ENCODE peak calls at places on chromosomes 13 and 19, in five cellular contexts. One of them, this sample, is unnamed.

GRCh38 chr19:6020972-6021805 is 43.2 kb upstream of the RANBP3 start:
- DNase-seq in left ventricle myocardium inferior: no peak
- DNase-seq in hepatocyte: no peak
- DNase-seq in SK-N-SH: no peak
- DNase-seq in CD8-positive, alpha-beta T cell: no peak
- DNase-seq in this sample: no peak

GRCh38 chr19:43474986-43475705 is 9.7 kb upstream of the LYPD3 start:
- DNase-seq in left ventricle myocardium inferior: peak; percentile 95
- DNase-seq in hepatocyte: peak; percentile 97
- DNase-seq in SK-N-SH: peak; percentile 99
- DNase-seq in CD8-positive, alpha-beta T cell: peak; percentile 96
- DNase-seq in this sample: peak; percentile 93

GRCh38 chr13:40786568-40786996 is 2.8 kb upstream of the SLC25A15 start:
- DNase-seq in left ventricle myocardium inferior: no peak
- DNase-seq in hepatocyte: no peak
- DNase-seq in SK-N-SH: no peak
- DNase-seq in CD8-positive, alpha-beta T cell: no peak
- DNase-seq in this sample: no peak

GRCh38 chr19:35084078-35084762 is 31.4 kb upstream of the FXYD3 start:
- DNase-seq in left ventricle myocardium inferior: no peak
- DNase-seq in hepatocyte: no peak
- DNase-seq in SK-N-SH: no peak
- DNase-seq in CD8-positive, alpha-beta T cell: no peak
- DNase-seq in this sample: no peak

GRCh38 chr19:30450101-30450500 is 77.9 kb downstream of the ZNF536 start:
- DNase-seq in left ventricle myocardium inferior: peak; percentile 36
- DNase-seq in hepatocyte: peak; percentile 49
- DNase-seq in SK-N-SH: peak; percentile 84
- DNase-seq in CD8-positive, alpha-beta T cell: no peak
- DNase-seq in this sample: no peak

GRCh38 chr13:42345367-42345766 is 73.4 kb downstream of the AKAP11 start:
- DNase-seq in left ventricle myocardium inferior: no peak
- DNase-seq in hepatocyte: no peak
- DNase-seq in SK-N-SH: no peak
- DNase-seq in CD8-positive, alpha-beta T cell: no peak
- DNase-seq in this sample: no peak

GRCh38 chr13:56752630-56753029 is 388.1 kb upstream of the PRR20A start:
- DNase-seq in left ventricle myocardium inferior: no peak
- DNase-seq in hepatocyte: no peak
- DNase-seq in SK-N-SH: no peak
- DNase-seq in CD8-positive, alpha-beta T cell: no peak
- DNase-seq in this sample: no peak

GRCh38 chr13:73757471-73758233 is 376.6 kb downstream of the KLF12 start:
- DNase-seq in left ventricle myocardium inferior: no peak
- DNase-seq in hepatocyte: no peak
- DNase-seq in SK-N-SH: no peak
- DNase-seq in CD8-positive, alpha-beta T cell: no peak
- DNase-seq in this sample: no peak

GRCh38 chr13:65892859-65893258 is 1337.3 kb downstream of the PCDH9 start:
- DNase-seq in left ventricle myocardium inferior: no peak
- DNase-seq in hepatocyte: no peak
- DNase-seq in SK-N-SH: no peak
- DNase-seq in CD8-positive, alpha-beta T cell: no peak
- DNase-seq in this sample: no peak

GRCh38 chr19:45768644-45769053 is 403 bp downstream of the SIX5 start:
- DNase-seq in left ventricle myocardium inferior: peak; percentile 63
- DNase-seq in hepatocyte: peak; percentile 66
- DNase-seq in SK-N-SH: no peak
- DNase-seq in CD8-positive, alpha-beta T cell: peak; percentile 40
- DNase-seq in this sample: no peak

GRCh38 chr19:33024398-33024797 is 40.3 kb downstream of the RHPN2 start:
- DNase-seq in left ventricle myocardium inferior: no peak
- DNase-seq in hepatocyte: no peak
- DNase-seq in SK-N-SH: no peak
- DNase-seq in CD8-positive, alpha-beta T cell: no peak
- DNase-seq in this sample: no peak

GRCh38 chr13:50589139-50589538 is 254.4 kb downstream of the DLEU7 start:
- DNase-seq in left ventricle myocardium inferior: no peak
- DNase-seq in hepatocyte: peak; percentile 11
- DNase-seq in SK-N-SH: peak; percentile 16
- DNase-seq in CD8-positive, alpha-beta T cell: no peak
- DNase-seq in this sample: no peak

GRCh38 chr13:49356224-49356623 is 87.6 kb downstream of the CAB39L start:
- DNase-seq in left ventricle myocardium inferior: no peak
- DNase-seq in hepatocyte: no peak
- DNase-seq in SK-N-SH: no peak
- DNase-seq in CD8-positive, alpha-beta T cell: no peak
- DNase-seq in this sample: no peak

GRCh38 chr19:49391581-49392399 is 3.7 kb downstream of the KASH5 start:
- DNase-seq in left ventricle myocardium inferior: peak; percentile 77
- DNase-seq in hepatocyte: peak; percentile 89
- DNase-seq in SK-N-SH: peak; percentile 88
- DNase-seq in CD8-positive, alpha-beta T cell: peak; percentile 82
- DNase-seq in this sample: peak; percentile 82

GRCh38 chr19:20078696-20079095 is 896 bp downstream of the ZNF90 start:
- DNase-seq in left ventricle myocardium inferior: peak; percentile 18
- DNase-seq in hepatocyte: peak; percentile 53
- DNase-seq in SK-N-SH: peak; percentile 36
- DNase-seq in CD8-positive, alpha-beta T cell: no peak
- DNase-seq in this sample: peak; percentile 32

GRCh38 chr19:48424694-48425219 is 21.0 kb upstream of the GRWD1 start:
- DNase-seq in left ventricle myocardium inferior: no peak
- DNase-seq in hepatocyte: no peak
- DNase-seq in SK-N-SH: no peak
- DNase-seq in CD8-positive, alpha-beta T cell: no peak
- DNase-seq in this sample: no peak

GRCh38 chr13:51981355-51981754 is 29.9 kb downstream of the ATP7B start:
- DNase-seq in left ventricle myocardium inferior: no peak
- DNase-seq in hepatocyte: no peak
- DNase-seq in SK-N-SH: no peak
- DNase-seq in CD8-positive, alpha-beta T cell: no peak
- DNase-seq in this sample: no peak

GRCh38 chr19:50870417-50871089 is 2.7 kb upstream of the KLK2 start:
- DNase-seq in left ventricle myocardium inferior: no peak
- DNase-seq in hepatocyte: no peak
- DNase-seq in SK-N-SH: peak; percentile 80
- DNase-seq in CD8-positive, alpha-beta T cell: no peak
- DNase-seq in this sample: no peak

GRCh38 chr13:36728006-36728405 is 54.2 kb downstream of the SERTM1 start:
- DNase-seq in left ventricle myocardium inferior: no peak
- DNase-seq in hepatocyte: no peak
- DNase-seq in SK-N-SH: no peak
- DNase-seq in CD8-positive, alpha-beta T cell: no peak
- DNase-seq in this sample: no peak

GRCh38 chr19:6480843-6481415 is 658 bp downstream of the DENND1C start:
- DNase-seq in left ventricle myocardium inferior: no peak
- DNase-seq in hepatocyte: no peak
- DNase-seq in SK-N-SH: no peak
- DNase-seq in CD8-positive, alpha-beta T cell: peak; percentile 26
- DNase-seq in this sample: no peak

GRCh38 chr19:12965812-12966135 is 3.6 kb upstream of the DAND5 start:
- DNase-seq in left ventricle myocardium inferior: no peak
- DNase-seq in hepatocyte: no peak
- DNase-seq in SK-N-SH: no peak
- DNase-seq in CD8-positive, alpha-beta T cell: no peak
- DNase-seq in this sample: no peak
- H3K4me3 ChIP-seq in left ventricle myocardium inferior: peak overlapping the region; percentile 69
- H3K4me3 ChIP-seq in hepatocyte: no peak overlapping the region
- H3K4me3 ChIP-seq in SK-N-SH: no peak overlapping the region
- H3K4me3 ChIP-seq in CD8-positive, alpha-beta T cell: no peak overlapping the region
- H3K4me3 ChIP-seq in this sample: no peak overlapping the region

DNA sequence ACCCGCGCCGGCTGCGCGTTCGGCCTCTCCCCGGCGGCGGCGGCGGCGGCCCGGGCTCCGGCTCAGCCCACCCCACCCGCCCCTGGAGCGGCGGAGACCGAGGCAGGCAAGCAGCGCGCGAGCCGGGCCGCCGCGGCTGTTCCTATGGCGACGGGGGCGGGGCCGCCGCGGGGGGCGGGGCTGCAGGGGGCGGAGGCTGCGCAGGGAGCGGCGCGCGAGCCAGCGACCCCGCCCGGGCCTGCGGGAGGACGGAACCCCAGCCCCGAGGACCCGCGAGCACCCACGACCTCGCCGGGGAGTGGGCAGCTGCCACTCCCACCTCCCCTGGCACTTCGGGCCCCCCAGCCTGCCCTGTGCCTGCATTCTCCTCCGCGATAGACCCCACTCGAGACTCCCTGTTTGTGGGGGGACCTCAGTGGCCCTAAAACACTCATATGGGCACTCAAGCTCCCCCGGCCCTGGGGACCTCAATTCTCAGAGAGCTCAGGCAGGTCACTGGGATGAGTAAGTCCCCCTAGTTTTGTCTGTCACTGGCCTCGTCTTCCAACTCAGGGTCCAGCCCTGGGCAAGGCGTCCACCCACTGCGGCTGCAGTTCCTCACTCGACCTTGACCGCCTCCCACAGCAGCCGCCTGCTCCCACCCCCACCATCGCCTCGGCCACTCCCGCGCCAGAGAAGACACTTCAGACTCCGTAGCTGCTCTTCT is at the start of gene CTXN1:
- DNase-seq in left ventricle myocardium inferior: peak; percentile 71
- DNase-seq in hepatocyte: peak; percentile 87
- DNase-seq in SK-N-SH: peak; percentile 94
- DNase-seq in CD8-positive, alpha-beta T cell: peak; percentile 76
- DNase-seq in this sample: peak; percentile 66
- TF ChIP-seq CTCF in left ventricle myocardium inferior: no peak
- TF ChIP-seq CTCF in hepatocyte: no peak
- TF ChIP-seq CTCF in SK-N-SH: no peak
- TF ChIP-seq CTCF in CD8-positive, alpha-beta T cell: no peak
- TF ChIP-seq CTCF in this sample: no peak

GRCh38 chr13:25447396-25447795 is 75.6 kb downstream of the ATP8A2 start:
- DNase-seq in left ventricle myocardium inferior: no peak
- DNase-seq in hepatocyte: no peak
- DNase-seq in SK-N-SH: no peak
- DNase-seq in CD8-positive, alpha-beta T cell: no peak
- DNase-seq in this sample: no peak
- H3K27me3 ChIP-seq in left ventricle myocardium inferior: peaks cover 44% of the 10 kb centered on the region
- H3K27me3 ChIP-seq in hepatocyte: no peaks in the 10 kb centered on the region
- H3K27me3 ChIP-seq in SK-N-SH: no peaks in the 10 kb centered on the region
- H3K27me3 ChIP-seq in CD8-positive, alpha-beta T cell: no peaks in the 10 kb centered on the region
- H3K27me3 ChIP-seq in this sample: no peaks in the 10 kb centered on the region

GRCh38 chr19:18013210-18013609 is 5.2 kb downstream of the ARRDC2 start:
- DNase-seq in left ventricle myocardium inferior: no peak
- DNase-seq in hepatocyte: no peak
- DNase-seq in SK-N-SH: no peak
- DNase-seq in CD8-positive, alpha-beta T cell: no peak
- DNase-seq in this sample: no peak

GRCh38 chr19:18010149-18010548 is 2.2 kb downstream of the ARRDC2 start:
- DNase-seq in left ventricle myocardium inferior: no peak
- DNase-seq in hepatocyte: no peak
- DNase-seq in SK-N-SH: no peak
- DNase-seq in CD8-positive, alpha-beta T cell: no peak
- DNase-seq in this sample: no peak

GRCh38 chr19:18014197-18014596 is 6.2 kb downstream of the ARRDC2 start:
- DNase-seq in left ventricle myocardium inferior: no peak
- DNase-seq in hepatocyte: no peak
- DNase-seq in SK-N-SH: no peak
- DNase-seq in CD8-positive, alpha-beta T cell: peak; percentile 60
- DNase-seq in this sample: no peak

GRCh38 chr19:18017275-18018083 is 9.5 kb downstream of the ARRDC2 start:
- DNase-seq in left ventricle myocardium inferior: no peak
- DNase-seq in hepatocyte: no peak
- DNase-seq in SK-N-SH: no peak
- DNase-seq in CD8-positive, alpha-beta T cell: no peak
- DNase-seq in this sample: no peak

GRCh38 chr19:18013621-18014111 is 5.7 kb downstream of the ARRDC2 start:
- DNase-seq in left ventricle myocardium inferior: peak; percentile 27
- DNase-seq in hepatocyte: peak; percentile 54
- DNase-seq in SK-N-SH: no peak
- DNase-seq in CD8-positive, alpha-beta T cell: no peak
- DNase-seq in this sample: no peak
- H3K4me3 ChIP-seq in left ventricle myocardium inferior: peak overlapping the region; percentile 67
- H3K4me3 ChIP-seq in hepatocyte: no peak overlapping the region
- H3K4me3 ChIP-seq in SK-N-SH: no peak overlapping the region
- H3K4me3 ChIP-seq in CD8-positive, alpha-beta T cell: peak overlapping the region; percentile 35
- H3K4me3 ChIP-seq in this sample: no peak overlapping the region